ENCODE peak calls at places on chromosomes 11 and 22, in nine cellular contexts. R is GM12878, J is psoas muscle, M is Panc1, X is thoracic aorta, O is endothelial cell, B is AG09309, S is AG09319, P is sigmoid colon. I is an unnamed sample.

GRCh38 chr11:100719809-100720221 is 32.7 kb downstream of the ARHGAP42 start:
- DNase-seq in R (no peak), J (peak), M (no peak), X (peak), O (peak), B (peak), S (peak), P (no peak), I (no peak)

GRCh38 chr22:39472570-39473556 is 16.1 kb downstream of the MGAT3 start:
- DNase-seq in R (no peak), J (no peak), M (no peak), X (no peak), O (no peak), B (no peak), S (no peak), P (no peak), I (no peak)

GRCh38 chr11:119650251-119650650 is 78.7 kb downstream of the NECTIN1 start:
- DNase-seq in R (no peak), J (no peak), M (no peak), X (no peak), O (no peak), B (no peak), S (no peak), P (no peak), I (no peak)

GRCh38 chr22:30889268-30889995 is 79.1 kb downstream of the MORC2 start:
- DNase-seq in R (no peak), J (no peak), M (no peak), X (no peak), O (no peak), B (no peak), S (no peak), P (peak), I (no peak)

GRCh38 chr11:43576834-43577521 is 103.6 kb upstream of the HSD17B12 start:
- DNase-seq in R (no peak), J (no peak), M (no peak), X (no peak), O (peak), B (no peak), S (no peak), P (no peak), I (no peak)

GRCh38 chr11:132126973-132127900 is 756.8 kb downstream of the NTM start:
- DNase-seq in R (no peak), J (peak), M (peak), X (no peak), O (peak), B (peak), S (peak), P (peak), I (no peak)

GRCh38 chr11:15327786-15328231 is 213.1 kb downstream of the INSC start:
- DNase-seq in R (no peak), J (peak), M (no peak), X (no peak), O (peak), B (no peak), S (no peak), P (no peak), I (no peak)

GRCh38 chr11:79314906-79315689 is 125.7 kb downstream of the TENM4 start:
- DNase-seq in R (no peak), J (no peak), M (no peak), X (no peak), O (peak), B (no peak), S (no peak), P (no peak), I (no peak)

GRCh38 chr11:93236741-93237675 is 39.2 kb upstream of the SLC36A4 start:
- DNase-seq in R (no peak), J (no peak), M (no peak), X (no peak), O (peak), B (peak), S (no peak), P (no peak), I (no peak)

GRCh38 chr11:65444314-65445051 is 21.9 kb downstream of the NEAT1 start:
- DNase-seq in R (no peak), J (no peak), M (no peak), X (no peak), O (no peak), B (no peak), S (no peak), P (peak), I (no peak)

GRCh38 chr11:117199061-117199915 is at the start of gene TAGLN:
- DNase-seq in R (no peak), J (peak), M (no peak), X (peak), O (peak), B (peak), S (peak), P (peak), I (no peak)

GRCh38 chr11:19276859-19277808 is 36.4 kb upstream of the E2F8 start:
- DNase-seq in R (no peak), J (no peak), M (peak), X (no peak), O (no peak), B (no peak), S (no peak), P (no peak), I (no peak)

GRCh38 chr11:133835258-133836075 is 9.8 kb downstream of the SPATA19 start:
- DNase-seq in R (peak), J (no peak), M (peak), X (no peak), O (peak), B (no peak), S (no peak), P (no peak), I (no peak)

GRCh38 chr11:34342008-34342533 is 15.7 kb downstream of the ABTB2 start:
- DNase-seq in R (no peak), J (peak), M (no peak), X (no peak), O (no peak), B (no peak), S (no peak), P (peak), I (no peak)
- TF ChIP-seq CTCF in R (no peak), J (no peak), M (no peak), X (no peak), O (no peak), B (no peak), S (no peak), P (no peak), I (no peak)

GRCh38 chr11:5521540-5521939 is 5.0 kb upstream of the UBQLNL start:
- DNase-seq in R (no peak), J (no peak), M (no peak), X (no peak), O (no peak), B (no peak), S (no peak), P (no peak), I (no peak)
- TF ChIP-seq CTCF in R (no peak), J (no peak), M (no peak), X (no peak), O (no peak), B (no peak), S (no peak), P (no peak), I (no peak)

DNA sequence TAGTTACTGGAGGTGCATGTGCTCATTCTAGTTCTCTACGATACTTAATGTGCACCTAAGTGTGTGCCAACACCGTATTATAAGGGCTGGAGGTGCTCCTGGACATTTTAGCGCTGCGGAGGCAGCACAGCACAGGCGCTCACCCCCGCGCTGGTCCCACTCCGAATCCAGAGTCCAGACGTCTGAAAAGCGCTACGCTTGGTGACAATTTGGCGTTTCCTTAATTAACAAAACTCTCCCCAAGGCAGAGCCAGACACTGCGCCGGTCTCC is 1.3 kb downstream of the WT1 start:
- DNase-seq in R (no peak), J (no peak), M (no peak), X (no peak), O (no peak), B (no peak), S (no peak), P (no peak), I (no peak)
- TF ChIP-seq CTCF in R (no peak), J (no peak), M (no peak), X (no peak), O (no peak), B (no peak), S (no peak), P (no peak), I (no peak)

GRCh38 chr11:61791737-61792309 is 576 bp downstream of the TMEM258 start:
- DNase-seq in R (no peak), J (peak), M (no peak), X (peak), O (peak), B (peak), S (peak), P (peak), I (peak)
- TF ChIP-seq CTCF in R (no peak), J (no peak), M (no peak), X (no peak), O (peak), B (no peak), S (no peak), P (no peak), I (no peak)

DNA sequence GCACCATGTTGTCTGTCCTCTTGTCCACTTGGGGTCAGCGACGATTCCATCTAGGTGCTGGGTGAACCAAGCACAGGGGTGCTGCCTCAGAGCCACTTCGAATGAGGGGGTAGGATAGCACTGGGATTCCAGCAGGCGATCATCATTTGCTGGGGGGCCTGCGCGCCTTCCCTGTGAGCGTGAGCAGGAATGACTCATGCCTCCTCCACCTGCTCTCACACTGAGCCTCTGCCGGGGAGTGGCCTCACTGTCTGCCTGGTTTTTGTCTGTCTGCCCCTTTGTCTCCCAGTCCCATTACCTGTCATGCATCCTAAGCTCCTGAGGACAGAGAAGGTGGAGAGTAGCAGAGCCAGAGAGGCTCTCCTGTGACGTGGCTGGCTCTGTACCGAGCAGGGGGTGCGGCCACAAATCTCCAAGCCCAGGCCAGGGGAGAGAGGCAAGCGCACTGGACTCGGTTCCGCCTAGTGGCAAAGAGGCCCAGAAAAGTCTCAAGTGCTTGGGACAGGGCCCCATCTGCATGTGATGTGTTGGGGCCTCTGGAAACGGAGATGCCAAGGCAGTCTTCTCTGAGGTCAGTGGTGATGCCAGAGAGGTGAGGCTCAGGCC is 30.8 kb downstream of the RSPH14 start:
- DNase-seq in R (no peak), J (no peak), M (no peak), X (no peak), O (no peak), B (no peak), S (no peak), P (no peak), I (no peak)
- TF ChIP-seq CTCF in R (no peak), J (no peak), M (no peak), X (no peak), O (no peak), B (no peak), S (no peak), P (no peak), I (no peak)

GRCh38 chr11:46322759-46323158 is 24.5 kb upstream of the DGKZ start:
- DNase-seq in R (no peak), J (no peak), M (no peak), X (no peak), O (no peak), B (no peak), S (no peak), P (no peak), I (no peak)
- TF ChIP-seq CTCF in R (peak), J (no peak), M (no peak), X (no peak), O (peak), B (peak), S (peak), P (no peak), I (no peak)

GRCh38 chr22:46262449-46263207 is 515 bp downstream of the PKDREJ start:
- DNase-seq in R (no peak), J (peak), M (no peak), X (no peak), O (peak), B (no peak), S (no peak), P (peak), I (peak)
- TF ChIP-seq CTCF in R (peak), J (peak), M (no peak), X (no peak), O (peak), B (peak), S (no peak), P (peak), I (no peak)